ENCODE peak calls at places on chromosomes 12 and 14, in ten cellular contexts. Z is H9; S is stimulated activated CD8-positive, alpha-beta memory T cell treated with anti-CD3 and anti-CD28 coated beads, Interleukin-2, amount 100 ng/mL, for 1 hour; U is hepatocyte; T is NCI-H1092; W is AG09309; O is GM12878; Y is CD8-positive, alpha-beta memory T cell; M is mucosa of gallbladder; J is iPS DF 6.9. E is an unnamed sample.

GRCh38 chr12:90299121-90299520 is 590.5 kb upstream of the ATP2B1 start:
- DNase-seq in Z (no peak), S (no peak), U (no peak), T (no peak), W (no peak), O (peak; percentile 44), Y (no peak), M (no peak), J (no peak), E (no peak)

GRCh38 chr12:82479511-82479910 is 121.2 kb downstream of the METTL25 start:
- DNase-seq in Z (no peak), S (no peak), U (no peak), T (no peak), W (peak; percentile 23), O (no peak), Y (no peak), M (no peak), J (no peak), E (no peak)

GRCh38 chr14:95033851-95034622 is 123.3 kb downstream of the DICER1 start:
- DNase-seq in Z (no peak), S (no peak), U (no peak), T (peak; percentile 38), W (no peak), O (no peak), Y (no peak), M (no peak), J (no peak), E (no peak)

GRCh38 chr14:103056322-103057027 is 874 bp downstream of the CDC42BPB start:
- DNase-seq in Z (peak; percentile 69), S (no peak), U (peak; percentile 87), T (no peak), W (no peak), O (no peak), Y (no peak), M (no peak), J (no peak), E (no peak)

GRCh38 chr12:19234991-19235876 is 105.7 kb downstream of the PLEKHA5 start:
- DNase-seq in Z (no peak), S (no peak), U (no peak), T (no peak), W (no peak), O (no peak), Y (no peak), M (no peak), J (no peak), E (no peak)

GRCh38 chr12:85076688-85077430 is 40.7 kb downstream of the LRRIQ1 start:
- DNase-seq in Z (no peak), S (no peak), U (peak; percentile 81), T (peak; percentile 5), W (peak; percentile 69), O (no peak), Y (no peak), M (no peak), J (peak; percentile 25), E (no peak)

GRCh38 chr12:122159879-122160278 is 14.1 kb downstream of the IL31 start:
- DNase-seq in Z (no peak), S (no peak), U (no peak), T (no peak), W (no peak), O (no peak), Y (no peak), M (no peak), J (no peak), E (no peak)

GRCh38 chr14:91067186-91067585 is 6.7 kb upstream of the RPS6KA5 start:
- DNase-seq in Z (no peak), S (no peak), U (no peak), T (no peak), W (no peak), O (no peak), Y (no peak), M (no peak), J (no peak), E (no peak)

GRCh38 chr12:88207921-88208640 is 66.0 kb downstream of the TMTC3 start:
- DNase-seq in Z (no peak), S (no peak), U (no peak), T (no peak), W (peak; percentile 86), O (no peak), Y (no peak), M (no peak), J (no peak), E (no peak)

GRCh38 chr12:119870462-119870861 is 6.7 kb downstream of the CIT start:
- DNase-seq in Z (no peak), S (no peak), U (no peak), T (no peak), W (no peak), O (no peak), Y (no peak), M (no peak), J (no peak), E (no peak)

GRCh38 chr14:103126873-103127304 is 3.6 kb downstream of the TNFAIP2 start:
- DNase-seq in Z (peak; percentile 82), S (no peak), U (peak; percentile 92), T (no peak), W (no peak), O (no peak), Y (no peak), M (peak; percentile 63), J (no peak), E (no peak)

GRCh38 chr14:27077181-27077738 is 479.4 kb upstream of the NOVA1 start:
- DNase-seq in Z (no peak), S (no peak), U (no peak), T (no peak), W (no peak), O (no peak), Y (no peak), M (no peak), J (no peak), E (no peak)

GRCh38 chr12:46839964-46840363 is 14.2 kb upstream of the SLC38A4 start:
- DNase-seq in Z (no peak), S (no peak), U (no peak), T (no peak), W (no peak), O (no peak), Y (no peak), M (no peak), J (no peak), E (no peak)

GRCh38 chr12:28023156-28023887 is 50.8 kb upstream of the PTHLH start:
- DNase-seq in Z (no peak), S (no peak), U (no peak), T (no peak), W (peak; percentile 78), O (no peak), Y (no peak), M (peak; percentile 21), J (no peak), E (no peak)

GRCh38 chr12:54016478-54016964 is 7.7 kb downstream of the HOXC8 start:
- DNase-seq in Z (no peak), S (no peak), U (peak; percentile 76), T (peak; percentile 26), W (peak; percentile 73), O (no peak), Y (no peak), M (no peak), J (no peak), E (no peak)

GRCh38 chr14:105999361-106000028 is 473.1 kb downstream of the TMEM121 start:
- DNase-seq in Z (no peak), S (peak; percentile 59), U (peak; percentile 11), T (no peak), W (no peak), O (no peak), Y (peak; percentile 84), M (peak; percentile 30), J (no peak), E (peak; percentile 25)

GRCh38 chr12:117178301-117178700 is 12.0 kb downstream of the FBXO21 start:
- DNase-seq in Z (no peak), S (no peak), U (no peak), T (no peak), W (no peak), O (no peak), Y (no peak), M (no peak), J (no peak), E (no peak)

E was measured in activated B cell treated with CpG ODN at 0.5 μM for 24 hours.